ENCODE peak calls at places on chromosomes 4 and X, in seven cellular contexts. D is right cardiac atrium, W is Ammon's horn, P is anterior cingulate cortex, S is left ventricle myocardium inferior, M is astrocyte of the hippocampus, A is tibial artery. G is an unnamed sample.

GRCh38 chr4:68074397-68074796 is 55.3 kb downstream of the TMPRSS11F start:
- DNase-seq in D (no peak), A (no peak), S (no peak), M (no peak), W (no peak), P (no peak), G (no peak)

GRCh38 chr4:56958111-56958517 is 19.3 kb downstream of the NOA1 start:
- DNase-seq in D (peak), S (peak), M (peak), W (peak), A (peak), P (no peak), G (peak)

GRCh38 chrX:111041018-111041462 is 55.0 kb upstream of the PAK3 start:
- DNase-seq in P (no peak), D (no peak), A (no peak), S (no peak), M (peak), W (peak), G (no peak)

GRCh38 chrX:120350458-120351138 is 11.3 kb upstream of the ATP1B4 start:
- DNase-seq in M (no peak), S (no peak), W (no peak), D (no peak), P (no peak), A (no peak), G (no peak)

GRCh38 chr4:54230479-54231418 is 1.7 kb downstream of the PDGFRA start:
- DNase-seq in A (peak), S (peak), M (peak), D (peak), P (no peak), W (no peak), G (peak)

GRCh38 chr4:142386450-142386849 is 459.7 kb downstream of the INPP4B start:
- DNase-seq in M (no peak), A (no peak), S (no peak), P (no peak), W (no peak), D (no peak), G (no peak)

GRCh38 chrX:107659768-107660167 is 31.5 kb downstream of the PRPS1 start:
- DNase-seq in D (no peak), S (no peak), A (peak), M (peak), W (peak), P (no peak), G (no peak)

GRCh38 chr4:114116861-114117260 is 137.4 kb upstream of the ARSJ start:
- DNase-seq in P (no peak), M (no peak), S (no peak), A (no peak), W (no peak), D (no peak), G (no peak)

GRCh38 chrX:53086464-53086863 is 4.3 kb downstream of the TSPYL2 start:
- DNase-seq in S (peak), P (no peak), D (peak), W (peak), A (peak), M (no peak), G (peak)

GRCh38 chr4:42515156-42515884 is 118.0 kb downstream of the SHISA3 start:
- DNase-seq in M (peak), D (no peak), S (no peak), A (no peak), P (no peak), W (no peak), G (no peak)

GRCh38 chrX:120753413-120754251 is 122.0 kb downstream of the CT47B1 start:
- DNase-seq in W (no peak), D (no peak), M (no peak), A (no peak), S (no peak), P (no peak), G (no peak)

GRCh38 chrX:40646489-40647306 is 663 bp downstream of the CXorf38 start:
- DNase-seq in A (peak), D (peak), P (peak), W (peak), M (peak), S (peak), G (peak)

GRCh38 chr4:176376032-176376614 is 56.4 kb downstream of the SPCS3 start:
- DNase-seq in M (peak), W (no peak), S (no peak), D (no peak), P (no peak), A (no peak), G (no peak)

GRCh38 chr4:139223682-139224317 is 46.8 kb upstream of the ELF2 start:
- DNase-seq in A (peak), W (peak), S (peak), M (peak), D (peak), P (no peak), G (no peak)

GRCh38 chr4:112552668-112553067 is 36.7 kb upstream of the NEUROG2 start:
- DNase-seq in M (peak), D (no peak), S (no peak), P (no peak), A (no peak), W (no peak), G (no peak)

GRCh38 chrX:12580548-12580947 is 210.7 kb upstream of the PRPS2 start:
- DNase-seq in W (no peak), A (no peak), P (no peak), M (no peak), S (no peak), D (no peak), G (no peak)

GRCh38 chr4:3329887-3330286 is 37.1 kb downstream of the RGS12 start:
- DNase-seq in P (no peak), W (no peak), A (no peak), D (no peak), M (no peak), S (no peak), G (no peak)

GRCh38 chrX:71282514-71283408 is 674 bp upstream of the NONO start:
- DNase-seq in P (no peak), M (peak), S (no peak), D (no peak), A (no peak), W (no peak), G (no peak)

GRCh38 chr4:91448668-91449330 is 855.0 kb upstream of the GRID2 start:
- DNase-seq in P (no peak), M (peak), S (no peak), A (no peak), D (no peak), W (no peak), G (no peak)

GRCh38 chr4:3468804-3469203 is 5.7 kb downstream of the DOK7 start:
- DNase-seq in A (no peak), M (no peak), S (no peak), P (no peak), D (no peak), W (no peak), G (no peak)

GRCh38 chrX:140066262-140066661 is 100.9 kb upstream of the CXorf66 start:
- DNase-seq in S (no peak), A (no peak), W (no peak), P (no peak), D (no peak), M (no peak), G (no peak)

GRCh38 chr4:33709247-33709646 is 2535.1 kb downstream of the ARAP2 start:
- DNase-seq in A (no peak), M (peak), D (no peak), P (no peak), S (no peak), W (no peak), G (no peak)